ENCODE peak calls at places on chromosome 2, in nine cellular contexts. T is lower lobe of right lung, Y is PC-3, K is fibroblast of mammary gland, B is AG04449, A is stomach, O is adrenal gland, S is A549, V is brain microvascular endothelial cell. P is an unnamed sample.

GRCh38 chr2:61675204-61675603 is 137.0 kb upstream of the XPO1 start:
- DNase-seq in T (no peak), Y (no peak), K (no peak), B (no peak), A (no peak), O (no peak), S (no peak), V (no peak), P (no peak)

GRCh38 chr2:197889041-197889440 is 84.6 kb downstream of the PLCL1 start:
- DNase-seq in T (no peak), Y (no peak), K (peak; percentile 72), B (no peak), A (no peak), O (no peak), S (no peak), V (peak; percentile 55), P (no peak)

GRCh38 chr2:3447789-3448317 is 68.4 kb downstream of the TRAPPC12 start:
- DNase-seq in T (no peak), Y (no peak), K (no peak), B (no peak), A (no peak), O (no peak), S (no peak), V (no peak), P (no peak)

GRCh38 chr2:238803996-238804395 is 43.9 kb upstream of the TWIST2 start:
- DNase-seq in T (no peak), Y (no peak), K (no peak), B (no peak), A (no peak), O (no peak), S (no peak), V (no peak), P (no peak)

GRCh38 chr2:40867829-40868228 is 415.9 kb upstream of the SLC8A1 start:
- DNase-seq in T (no peak), Y (no peak), K (no peak), B (no peak), A (no peak), O (no peak), S (no peak), V (no peak), P (no peak)

GRCh38 chr2:190679391-190679790 is 30.5 kb downstream of the NAB1 start:
- DNase-seq in T (no peak), Y (no peak), K (no peak), B (no peak), A (no peak), O (no peak), S (no peak), V (no peak), P (no peak)

GRCh38 chr2:199606193-199606780 is 148.5 kb upstream of the SATB2 start:
- DNase-seq in T (no peak), Y (peak; percentile 13), K (no peak), B (no peak), A (no peak), O (no peak), S (peak; percentile 12), V (no peak), P (peak; percentile 4)

GRCh38 chr2:150494234-150494913 is 6.9 kb upstream of the RND3 start:
- DNase-seq in T (no peak), Y (no peak), K (peak; percentile 11), B (no peak), A (no peak), O (no peak), S (no peak), V (no peak), P (no peak)

GRCh38 chr2:70789304-70790078 is 952 bp downstream of the FIGLA start:
- DNase-seq in T (peak; percentile 67), Y (peak; percentile 73), K (peak; percentile 43), B (no peak), A (peak; percentile 54), O (peak; percentile 59), S (peak; percentile 85), V (peak; percentile 45), P (no peak)

GRCh38 chr2:73908689-73909652 is 16.2 kb downstream of the ACTG2 start:
- DNase-seq in T (no peak), Y (no peak), K (no peak), B (no peak), A (no peak), O (no peak), S (no peak), V (no peak), P (peak; percentile 20)

GRCh38 chr2:73904952-73905351 is 12.1 kb downstream of the ACTG2 start:
- DNase-seq in T (no peak), Y (no peak), K (no peak), B (no peak), A (no peak), O (no peak), S (no peak), V (no peak), P (no peak)

GRCh38 chr2:73910873-73911547 is 15.7 kb upstream of the DGUOK start:
- DNase-seq in T (no peak), Y (no peak), K (no peak), B (no peak), A (no peak), O (no peak), S (no peak), V (no peak), P (no peak)

GRCh38 chr2:73906847-73907505 is 14.2 kb downstream of the ACTG2 start:
- DNase-seq in T (no peak), Y (no peak), K (no peak), B (no peak), A (no peak), O (no peak), S (no peak), V (no peak), P (no peak)

GRCh38 chr2:73907840-73908452 is 15.1 kb downstream of the ACTG2 start:
- DNase-seq in T (no peak), Y (peak; percentile 46), K (peak; percentile 45), B (no peak), A (no peak), O (no peak), S (no peak), V (peak; percentile 78), P (no peak)
- TF ChIP-seq CTCF in T (peak; percentile 33), Y (peak; percentile 42), K (peak; percentile 19), B (no peak), A (no peak), O (no peak), S (no peak), V (peak; percentile 54), P (no peak)

GRCh38 chr2:231138699-231139098 is 13.9 kb upstream of the HTR2B start:
- DNase-seq in T (no peak), Y (no peak), K (no peak), B (no peak), A (no peak), O (peak; percentile 63), S (no peak), V (peak; percentile 54), P (no peak)

GRCh38 chr2:231133365-231134114 is 8.7 kb upstream of the HTR2B start:
- DNase-seq in T (no peak), Y (peak; percentile 45), K (peak; percentile 67), B (peak; percentile 36), A (no peak), O (no peak), S (no peak), V (no peak), P (no peak)

GRCh38 chr2:231132126-231132525 is 7.3 kb upstream of the HTR2B start:
- DNase-seq in T (no peak), Y (peak; percentile 76), K (peak; percentile 57), B (no peak), A (no peak), O (no peak), S (no peak), V (no peak), P (no peak)

GRCh38 chr2:231130657-231131056 is 5.8 kb upstream of the HTR2B start:
- DNase-seq in T (no peak), Y (peak; percentile 64), K (no peak), B (no peak), A (no peak), O (no peak), S (no peak), V (no peak), P (peak; percentile 33)

DNA sequence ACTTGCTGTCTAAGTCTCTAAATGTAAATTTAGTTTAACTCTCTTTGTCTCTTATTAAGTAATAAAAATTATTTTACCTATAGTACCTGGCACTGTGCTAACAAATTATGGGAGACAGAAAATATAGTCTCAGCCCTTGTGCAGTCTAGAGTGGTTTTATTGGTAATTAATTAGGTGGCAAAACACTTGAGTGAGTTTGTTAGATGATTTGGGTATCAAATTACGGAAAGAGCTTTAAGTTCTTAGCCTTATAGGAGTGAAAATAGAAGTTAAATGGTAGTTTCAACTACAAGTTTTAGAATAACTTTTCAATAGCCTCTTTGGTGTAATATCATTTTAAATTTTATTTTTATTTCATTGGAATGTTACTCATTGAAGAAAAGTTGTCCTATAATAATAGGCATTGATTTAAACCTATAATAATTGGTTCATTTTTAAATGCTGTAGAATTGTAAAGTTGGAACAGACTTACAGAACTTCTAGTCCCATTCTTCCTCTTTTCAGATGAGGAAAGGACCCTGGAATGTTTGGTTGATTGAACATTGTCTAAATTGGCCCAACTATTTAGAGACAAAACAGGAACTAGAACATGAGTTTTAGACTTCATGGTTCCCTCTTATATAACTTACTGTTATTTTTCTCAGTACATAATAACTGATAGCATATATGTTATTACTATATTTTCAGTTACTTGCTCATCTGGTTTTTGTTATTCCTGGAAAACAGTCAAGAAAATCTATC is 10.2 kb upstream of the HTR2B start:
- DNase-seq in T (no peak), Y (no peak), K (no peak), B (no peak), A (no peak), O (no peak), S (no peak), V (no peak), P (no peak)
- H3K4me3 ChIP-seq in T (no peak overlapping the region), Y (no peak overlapping the region), K (no peak overlapping the region), B (no peak overlapping the region), A (no peak overlapping the region), O (no peak overlapping the region), S (no peak overlapping the region), V (no peak overlapping the region), P (no peak overlapping the region)

DNA sequence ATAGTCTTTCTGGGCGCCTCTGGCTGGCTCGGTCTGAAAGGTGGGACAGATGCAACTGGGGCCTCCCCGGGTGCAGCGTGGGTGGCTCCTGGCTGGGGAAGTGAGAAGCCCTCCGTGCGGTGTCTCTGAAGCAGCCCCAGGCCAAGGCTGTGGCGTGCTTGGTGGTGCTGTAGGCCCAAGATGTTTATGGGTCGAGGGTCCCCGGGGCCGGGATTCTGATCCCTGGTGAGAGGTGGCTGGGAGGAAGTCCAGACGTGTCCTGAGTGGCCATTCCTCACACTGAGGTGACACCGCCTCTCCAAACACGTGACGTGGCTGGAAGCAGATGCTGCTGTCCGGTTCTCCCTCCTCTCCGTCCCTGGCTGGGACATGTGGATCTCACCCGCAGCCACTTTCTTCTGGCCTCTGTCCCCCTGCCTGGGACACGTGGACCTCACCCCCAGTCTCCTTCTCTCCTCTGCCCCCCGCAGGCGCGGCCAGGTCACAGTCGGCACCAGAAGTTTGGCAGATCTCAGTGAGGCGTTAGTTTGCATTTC is 12.6 kb downstream of the RTP5 start:
- DNase-seq in T (no peak), Y (peak; percentile 41), K (peak; percentile 29), B (no peak), A (peak; percentile 44), O (peak; percentile 70), S (no peak), V (no peak), P (no peak)
- TF ChIP-seq CTCF in T (no peak), Y (peak; percentile 18), K (peak; percentile 16), B (peak; percentile 1), A (no peak), O (no peak), S (no peak), V (peak; percentile 16), P (no peak)

DNA sequence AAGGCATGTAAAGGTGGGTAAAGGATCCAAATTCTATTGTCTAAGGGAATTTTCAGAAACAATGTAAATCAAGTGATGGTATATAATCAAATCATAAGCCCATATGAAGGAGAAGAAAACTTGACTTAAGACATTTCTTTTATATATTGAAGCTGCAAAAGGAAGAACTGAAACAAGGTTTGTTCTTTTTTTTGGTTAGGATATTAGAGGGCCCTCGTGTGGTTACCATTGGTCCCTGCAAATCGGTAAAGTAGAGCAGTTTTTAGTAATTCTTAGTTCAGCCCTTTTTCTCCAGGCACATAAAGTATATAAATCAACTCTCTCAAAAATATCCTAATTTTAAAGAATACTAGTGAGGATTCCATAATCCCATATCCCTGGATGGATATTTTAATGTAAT is 105.6 kb upstream of the STK17B start:
- DNase-seq in T (no peak), Y (peak; percentile 59), K (peak; percentile 70), B (no peak), A (no peak), O (no peak), S (no peak), V (no peak), P (no peak)
- H3K4me3 ChIP-seq in T (no peak overlapping the region), Y (no peak overlapping the region), K (no peak overlapping the region), B (no peak overlapping the region), A (no peak overlapping the region), O (no peak overlapping the region), S (no peak overlapping the region), V (no peak overlapping the region), P (no peak overlapping the region)